ENCODE peak calls at places on chromosomes 2 and 18, in ten cellular contexts. U is activated gamma-delta T cell treated with Interleukin-2 at 50 U/mL for 16 hours, R is kidney, Q is MV-4-11, E is Ammon's horn, B is MCF 10A, W is mammary epithelial cell, S is mesothelial cell of epicardium, L is A549, J is GDM1. V is an unnamed sample.

GRCh38 chr2:54455584-54456525 is at the start of gene SPTBN1:
- DNase-seq in B (peak), E (peak), S (peak), L (peak), W (peak), Q (no peak), U (no peak), R (peak), J (no peak), V (peak)

GRCh38 chr2:212005077-212005671 is 533.4 kb downstream of the ERBB4 start:
- DNase-seq in J (no peak), Q (peak), R (no peak), L (peak), B (peak), S (no peak), E (peak), W (peak), U (no peak), V (peak)

GRCh38 chr2:234164499-234165409 is 114.3 kb downstream of the SPP2 start:
- DNase-seq in S (no peak), Q (no peak), L (no peak), E (no peak), J (no peak), U (peak), W (no peak), R (peak), B (no peak), V (no peak)

GRCh38 chr2:72012886-72013574 is 134.6 kb downstream of the CYP26B1 start:
- DNase-seq in J (no peak), U (no peak), E (no peak), R (no peak), L (no peak), B (no peak), W (peak), Q (no peak), S (no peak), V (no peak)

GRCh38 chr2:217979151-217979811 is 23.5 kb downstream of the TNS1 start:
- DNase-seq in L (no peak), U (no peak), E (no peak), R (peak), Q (no peak), J (no peak), S (no peak), B (no peak), W (no peak), V (no peak)

GRCh38 chr2:164560181-164560792 is 61.0 kb downstream of the GRB14 start:
- DNase-seq in W (peak), E (no peak), B (peak), L (no peak), U (no peak), Q (no peak), R (no peak), S (no peak), J (no peak), V (peak)

GRCh38 chr2:96891591-96892333 is 21.9 kb upstream of the SEMA4C start:
- DNase-seq in U (peak), S (no peak), B (no peak), J (no peak), R (peak), L (no peak), W (no peak), Q (no peak), E (peak), V (no peak)

GRCh38 chr18:49162226-49162848 is 211.6 kb upstream of the SMAD7 start:
- DNase-seq in Q (peak), E (no peak), J (no peak), B (no peak), L (no peak), U (no peak), W (no peak), S (no peak), R (no peak), V (no peak)

GRCh38 chr2:163759013-163759412 is 23.2 kb upstream of the FIGN start:
- DNase-seq in J (no peak), B (no peak), L (no peak), U (no peak), Q (no peak), E (no peak), R (no peak), W (no peak), S (no peak), V (no peak)

GRCh38 chr2:226746206-226746800 is 53.3 kb downstream of the IRS1 start:
- DNase-seq in U (no peak), J (no peak), W (no peak), Q (no peak), L (no peak), S (no peak), B (no peak), R (no peak), E (no peak), V (no peak)

GRCh38 chr18:27862056-27862682 is 314.8 kb downstream of the CDH2 start:
- DNase-seq in U (no peak), W (no peak), S (no peak), Q (no peak), L (no peak), E (no peak), J (no peak), R (no peak), B (no peak), V (no peak)

GRCh38 chr18:58671122-58671940 is at the start of gene MALT1:
- DNase-seq in E (peak), L (peak), R (peak), S (peak), W (peak), J (peak), U (peak), B (peak), Q (peak), V (peak)

GRCh38 chr2:170660406-170660805 is 54.7 kb upstream of the SP5 start:
- DNase-seq in U (no peak), Q (no peak), B (peak), E (no peak), S (no peak), R (no peak), W (no peak), J (no peak), L (no peak), V (no peak)

GRCh38 chr2:201551901-201552300 is 91.4 kb downstream of the TMEM237 start:
- DNase-seq in W (no peak), U (no peak), L (no peak), S (no peak), R (no peak), Q (no peak), J (no peak), E (no peak), B (no peak), V (no peak)

GRCh38 chr18:58671941-58672565 is 788 bp downstream of the MALT1 start:
- DNase-seq in R (no peak), Q (no peak), U (no peak), E (peak), W (peak), J (no peak), L (peak), S (no peak), B (peak), V (peak)

GRCh38 chr2:100409975-100410647 is 7.4 kb downstream of the CHST10 start:
- DNase-seq in Q (no peak), S (no peak), U (no peak), B (no peak), W (no peak), E (no peak), L (no peak), J (no peak), R (no peak), V (peak)

GRCh38 chr2:153811516-153811915 is 60.2 kb upstream of the GALNT13 start:
- DNase-seq in Q (no peak), J (no peak), W (no peak), B (no peak), E (peak), S (no peak), U (no peak), L (no peak), R (no peak), V (peak)

GRCh38 chr2:172105715-172106124 is 3.0 kb upstream of the DLX2 start:
- DNase-seq in U (no peak), L (no peak), Q (no peak), J (no peak), W (no peak), R (no peak), S (no peak), E (no peak), B (no peak), V (no peak)

GRCh38 chr18:71105994-71106546 is 817.2 kb downstream of the SOCS6 start:
- DNase-seq in B (no peak), S (no peak), Q (no peak), L (no peak), J (no peak), W (no peak), E (no peak), U (no peak), R (no peak), V (no peak)

GRCh38 chr2:140136366-140136765 is 1356.2 kb upstream of the NXPH2 start:
- DNase-seq in J (no peak), E (no peak), R (no peak), L (no peak), B (no peak), U (no peak), Q (no peak), S (no peak), W (no peak), V (no peak)

GRCh38 chr2:26846334-26846863 is 1.5 kb upstream of the DPYSL5 start:
- DNase-seq in L (peak), B (peak), W (peak), U (peak), R (peak), E (peak), J (peak), Q (peak), S (peak), V (peak)

GRCh38 chr2:55620123-55620779 is 2.8 kb upstream of the PPP4R3B start:
- DNase-seq in S (no peak), W (peak), L (no peak), J (no peak), R (no peak), Q (peak), B (peak), E (no peak), U (no peak), V (peak)

GRCh38 chr2:205660521-205661124 is 21.7 kb upstream of the NRP2 start:
- DNase-seq in B (peak), S (no peak), W (peak), Q (no peak), L (no peak), U (no peak), E (peak), R (peak), J (no peak), V (peak)

V was measured in bronchial epithelial cell.